ENCODE peak calls at places on chromosomes 5 and 9, in four cellular contexts. One of them, this sample, is unnamed.
A peak's percentile ranks its signal among the peaks of the same experiment; 100 is the strongest.

GRCh38 chr9:96612105-96612965 is 7.3 kb downstream of the CDC14B start:
- DNase-seq in astrocyte of the spinal cord: peak; percentile 87
- DNase-seq in AG04449: peak; percentile 73
- DNase-seq in BJ: peak; percentile 73
- DNase-seq in this sample: peak; percentile 62

GRCh38 chr5:72387985-72388384 is 67.8 kb downstream of the PTCD2 start:
- DNase-seq in astrocyte of the spinal cord: peak; percentile 85
- DNase-seq in AG04449: no peak
- DNase-seq in BJ: no peak
- DNase-seq in this sample: no peak

GRCh38 chr5:160021818-160022446 is 13.0 kb downstream of the TTC1 start:
- DNase-seq in astrocyte of the spinal cord: peak; percentile 77
- DNase-seq in AG04449: no peak
- DNase-seq in BJ: no peak
- DNase-seq in this sample: peak; percentile 42

GRCh38 chr9:135196474-135196873 is 109.0 kb downstream of the OLFM1 start:
- DNase-seq in astrocyte of the spinal cord: no peak
- DNase-seq in AG04449: no peak
- DNase-seq in BJ: no peak
- DNase-seq in this sample: no peak

GRCh38 chr5:119439140-119439625 is 13.1 kb upstream of the HSD17B4 start:
- DNase-seq in astrocyte of the spinal cord: no peak
- DNase-seq in AG04449: no peak
- DNase-seq in BJ: no peak
- DNase-seq in this sample: no peak

GRCh38 chr5:94102849-94103248 is 361.4 kb upstream of the POU5F2 start:
- DNase-seq in astrocyte of the spinal cord: no peak
- DNase-seq in AG04449: no peak
- DNase-seq in BJ: no peak
- DNase-seq in this sample: no peak

GRCh38 chr5:89869346-89869745 is 540.2 kb downstream of the CETN3 start:
- DNase-seq in astrocyte of the spinal cord: no peak
- DNase-seq in AG04449: no peak
- DNase-seq in BJ: no peak
- DNase-seq in this sample: no peak

GRCh38 chr9:123954921-123955320 is 25.0 kb upstream of the DENND1A start:
- DNase-seq in astrocyte of the spinal cord: no peak
- DNase-seq in AG04449: no peak
- DNase-seq in BJ: no peak
- DNase-seq in this sample: no peak

GRCh38 chr5:100746730-100747129 is 156.4 kb downstream of the ST8SIA4 start:
- DNase-seq in astrocyte of the spinal cord: no peak
- DNase-seq in AG04449: no peak
- DNase-seq in BJ: no peak
- DNase-seq in this sample: no peak

GRCh38 chr5:100424017-100424416 is 111.2 kb upstream of the FAM174A start:
- DNase-seq in astrocyte of the spinal cord: no peak
- DNase-seq in AG04449: no peak
- DNase-seq in BJ: no peak
- DNase-seq in this sample: no peak

GRCh38 chr9:107337676-107338590 is 54.9 kb downstream of the RAD23B start:
- DNase-seq in astrocyte of the spinal cord: no peak
- DNase-seq in AG04449: no peak
- DNase-seq in BJ: no peak
- DNase-seq in this sample: peak; percentile 20

GRCh38 chr9:113464672-113465271 is 1.2 kb downstream of the RGS3 start:
- DNase-seq in astrocyte of the spinal cord: no peak
- DNase-seq in AG04449: no peak
- DNase-seq in BJ: no peak
- DNase-seq in this sample: no peak

GRCh38 chr9:111271047-111271446 is 59.0 kb downstream of the OR2K2 start:
- DNase-seq in astrocyte of the spinal cord: no peak
- DNase-seq in AG04449: no peak
- DNase-seq in BJ: no peak
- DNase-seq in this sample: no peak

GRCh38 chr5:113489299-113489698 is 1.0 kb upstream of the MCC start:
- DNase-seq in astrocyte of the spinal cord: peak; percentile 98
- DNase-seq in AG04449: peak; percentile 95
- DNase-seq in BJ: peak; percentile 95
- DNase-seq in this sample: peak; percentile 90

GRCh38 chr9:75933982-75934381 is 43.5 kb downstream of the PCSK5 start:
- DNase-seq in astrocyte of the spinal cord: no peak
- DNase-seq in AG04449: no peak
- DNase-seq in BJ: no peak
- DNase-seq in this sample: no peak

GRCh38 chr5:55923177-55923872 is 71.4 kb downstream of the IL6ST start:
- DNase-seq in astrocyte of the spinal cord: no peak
- DNase-seq in AG04449: no peak
- DNase-seq in BJ: no peak
- DNase-seq in this sample: no peak

GRCh38 chr9:16653491-16654407 is 216.7 kb downstream of the BNC2 start:
- DNase-seq in astrocyte of the spinal cord: no peak
- DNase-seq in AG04449: no peak
- DNase-seq in BJ: no peak
- DNase-seq in this sample: no peak

GRCh38 chr5:95778713-95779426 is 43.7 kb downstream of the GLRX start:
- DNase-seq in astrocyte of the spinal cord: no peak
- DNase-seq in AG04449: no peak
- DNase-seq in BJ: no peak
- DNase-seq in this sample: no peak

GRCh38 chr5:74127377-74128338 is 501.7 kb downstream of the ARHGEF28 start:
- DNase-seq in astrocyte of the spinal cord: peak; percentile 25
- DNase-seq in AG04449: no peak
- DNase-seq in BJ: no peak
- DNase-seq in this sample: no peak

GRCh38 chr5:87121315-87122170 is 146.1 kb upstream of the RASA1 start:
- DNase-seq in astrocyte of the spinal cord: peak; percentile 94
- DNase-seq in AG04449: peak; percentile 53
- DNase-seq in BJ: peak; percentile 62
- DNase-seq in this sample: peak; percentile 51

GRCh38 chr9:96006961-96007360 is 131.5 kb downstream of the ERCC6L2 start:
- DNase-seq in astrocyte of the spinal cord: peak; percentile 48
- DNase-seq in AG04449: peak; percentile 7
- DNase-seq in BJ: no peak
- DNase-seq in this sample: no peak

GRCh38 chr5:60287174-60287771 is 393.7 kb upstream of the PDE4D start:
- DNase-seq in astrocyte of the spinal cord: peak; percentile 71
- DNase-seq in AG04449: no peak
- DNase-seq in BJ: no peak
- DNase-seq in this sample: peak; percentile 5

DNA sequence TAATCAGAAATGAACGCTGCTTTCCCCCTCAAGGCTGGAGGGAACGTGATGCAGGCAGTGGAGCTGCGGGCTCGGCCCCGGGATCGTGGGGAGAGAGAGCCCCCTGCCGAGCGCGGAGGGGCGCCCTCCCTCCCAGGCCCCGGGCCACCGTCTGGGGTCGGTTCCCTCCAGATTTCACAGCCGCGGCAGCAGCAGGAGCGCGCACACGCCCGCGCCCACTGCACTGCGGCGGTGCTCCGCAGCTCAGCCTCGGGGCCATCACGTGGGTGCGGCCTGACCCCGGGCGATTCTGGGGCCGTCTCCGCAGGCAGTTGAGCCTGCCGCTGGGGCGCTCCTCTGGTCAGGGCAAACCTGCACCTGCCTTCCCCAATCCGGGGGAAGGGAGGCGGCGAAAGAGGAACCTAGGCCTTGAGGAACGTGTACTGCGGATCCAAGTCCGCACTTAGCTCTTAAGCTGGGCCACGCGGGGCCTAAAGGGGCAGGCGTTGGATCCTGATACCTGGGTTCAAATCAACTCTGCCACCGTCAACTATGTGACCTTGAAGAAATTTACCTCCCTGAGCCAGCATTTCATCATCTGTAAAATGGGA is 9.4 kb upstream of the DELE1 start:
- DNase-seq in astrocyte of the spinal cord: no peak
- DNase-seq in AG04449: no peak
- DNase-seq in BJ: no peak
- DNase-seq in this sample: no peak
- TF ChIP-seq CTCF in astrocyte of the spinal cord: peak; percentile 14
- TF ChIP-seq CTCF in AG04449: peak; percentile 26
- TF ChIP-seq CTCF in BJ: peak; percentile 38
- TF ChIP-seq CTCF in this sample: peak; percentile 19

DNA sequence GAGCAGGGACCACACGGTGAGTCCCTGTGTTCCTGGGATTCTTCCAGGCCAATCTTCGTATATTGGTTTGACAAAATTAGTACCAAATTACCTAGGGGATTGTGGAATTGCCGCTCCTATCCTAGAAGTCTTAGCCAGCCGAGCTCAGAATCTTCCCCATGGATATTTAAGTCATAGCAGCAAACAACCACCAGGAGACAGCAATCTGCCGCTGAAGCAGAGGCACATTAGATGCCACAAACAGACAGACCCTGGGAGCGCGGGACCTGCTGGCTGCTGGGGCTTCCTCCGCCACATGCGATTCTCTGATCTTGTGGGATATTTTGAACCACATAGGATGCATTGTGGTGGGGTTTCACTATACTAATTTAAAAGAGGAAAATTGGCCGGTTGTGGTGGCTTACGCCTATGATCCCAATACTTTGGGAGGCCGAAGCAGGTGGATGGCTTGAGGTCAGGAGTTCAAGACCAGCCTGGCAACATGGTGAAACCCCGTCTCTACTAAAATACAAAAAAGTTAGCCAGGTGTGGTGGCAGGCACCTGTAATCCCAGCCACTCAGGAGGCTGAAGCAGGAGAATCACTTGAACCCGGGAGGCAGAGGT is 31.7 kb upstream of the ZBTB43 start:
- DNase-seq in astrocyte of the spinal cord: no peak
- DNase-seq in AG04449: no peak
- DNase-seq in BJ: no peak
- DNase-seq in this sample: no peak
- TF ChIP-seq CTCF in astrocyte of the spinal cord: peak; percentile 62
- TF ChIP-seq CTCF in AG04449: peak; percentile 47
- TF ChIP-seq CTCF in BJ: peak; percentile 57
- TF ChIP-seq CTCF in this sample: peak; percentile 41

GRCh38 chr5:67375606-67376005 is 179.0 kb upstream of the CD180 start:
- DNase-seq in astrocyte of the spinal cord: no peak
- DNase-seq in AG04449: no peak
- DNase-seq in BJ: no peak
- DNase-seq in this sample: no peak
- TF ChIP-seq CTCF in astrocyte of the spinal cord: no peak
- TF ChIP-seq CTCF in AG04449: no peak
- TF ChIP-seq CTCF in BJ: no peak
- TF ChIP-seq CTCF in this sample: no peak

GRCh38 chr5:135458921-135459331 is 6.8 kb upstream of the TIFAB start:
- DNase-seq in astrocyte of the spinal cord: peak; percentile 13
- DNase-seq in AG04449: no peak
- DNase-seq in BJ: no peak
- DNase-seq in this sample: no peak

GRCh38 chr5:135465391-135466122 is 13.4 kb upstream of the TIFAB start:
- DNase-seq in astrocyte of the spinal cord: no peak
- DNase-seq in AG04449: no peak
- DNase-seq in BJ: no peak
- DNase-seq in this sample: no peak

GRCh38 chr5:135460246-135461033 is 8.3 kb upstream of the TIFAB start:
- DNase-seq in astrocyte of the spinal cord: no peak
- DNase-seq in AG04449: no peak
- DNase-seq in BJ: no peak
- DNase-seq in this sample: no peak

GRCh38 chr5:135461752-135462151 is 9.6 kb upstream of the TIFAB start:
- DNase-seq in astrocyte of the spinal cord: no peak
- DNase-seq in AG04449: no peak
- DNase-seq in BJ: no peak
- DNase-seq in this sample: no peak

GRCh38 chr5:135462304-135462703 is 10.2 kb upstream of the TIFAB start:
- DNase-seq in astrocyte of the spinal cord: peak; percentile 37
- DNase-seq in AG04449: no peak
- DNase-seq in BJ: no peak
- DNase-seq in this sample: no peak
- TF ChIP-seq CTCF in astrocyte of the spinal cord: peak; percentile 53
- TF ChIP-seq CTCF in AG04449: peak; percentile 59
- TF ChIP-seq CTCF in BJ: peak; percentile 58
- TF ChIP-seq CTCF in this sample: peak; percentile 42

GRCh38 chr5:134525687-134526482 is 415 bp downstream of the JADE2 start:
- DNase-seq in astrocyte of the spinal cord: peak; percentile 86
- DNase-seq in AG04449: no peak
- DNase-seq in BJ: no peak
- DNase-seq in this sample: no peak

GRCh38 chr5:134524826-134525686 is at the start of gene JADE2:
- DNase-seq in astrocyte of the spinal cord: peak; percentile 74
- DNase-seq in AG04449: no peak
- DNase-seq in BJ: no peak
- DNase-seq in this sample: no peak

GRCh38 chr5:134526483-134527155 is 1.1 kb downstream of the JADE2 start:
- DNase-seq in astrocyte of the spinal cord: no peak
- DNase-seq in AG04449: no peak
- DNase-seq in BJ: no peak
- DNase-seq in this sample: no peak

GRCh38 chr5:134523543-134524136 is 1.8 kb upstream of the JADE2 start:
- DNase-seq in astrocyte of the spinal cord: no peak
- DNase-seq in AG04449: no peak
- DNase-seq in BJ: no peak
- DNase-seq in this sample: no peak

DNA sequence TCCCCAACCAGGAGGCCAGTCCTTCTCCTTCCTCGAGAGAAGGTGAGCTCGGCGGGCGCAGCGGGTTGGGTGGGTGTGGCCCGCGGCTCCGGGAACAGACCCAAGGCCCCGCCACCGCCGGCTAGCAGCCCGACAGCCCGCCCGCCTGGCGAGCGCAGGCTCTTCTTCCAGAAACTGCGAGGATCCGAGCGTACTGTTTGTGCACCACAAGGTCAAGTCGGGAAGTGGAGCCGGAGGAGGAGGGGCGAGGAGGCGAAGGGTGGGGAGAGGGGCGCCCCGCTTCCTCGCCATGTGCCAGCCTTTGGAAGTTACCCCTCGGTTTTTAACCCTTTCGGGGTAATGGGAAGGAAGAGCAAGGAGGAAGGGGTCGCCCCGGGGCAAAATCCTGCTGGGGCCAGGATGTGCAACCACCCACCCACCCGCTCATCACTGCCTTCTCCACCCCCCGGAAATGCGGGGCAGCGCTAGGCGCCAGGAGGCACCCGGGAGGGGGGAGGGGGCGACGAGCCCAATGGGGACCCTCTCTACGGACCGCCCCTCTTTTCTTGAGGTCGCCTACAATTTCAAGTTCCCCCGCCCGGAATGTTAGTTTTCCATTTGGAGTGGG is 1.1 kb upstream of the JADE2 start:
- DNase-seq in astrocyte of the spinal cord: peak; percentile 75
- DNase-seq in AG04449: no peak
- DNase-seq in BJ: no peak
- DNase-seq in this sample: no peak
- TF ChIP-seq CTCF in astrocyte of the spinal cord: no peak
- TF ChIP-seq CTCF in AG04449: no peak
- TF ChIP-seq CTCF in BJ: peak; percentile 18
- TF ChIP-seq CTCF in this sample: no peak

GRCh38 chr5:162824360-162824759 is 613.0 kb upstream of the CCNG1 start:
- DNase-seq in astrocyte of the spinal cord: no peak
- DNase-seq in AG04449: no peak
- DNase-seq in BJ: no peak
- DNase-seq in this sample: no peak
- TF ChIP-seq CTCF in astrocyte of the spinal cord: no peak
- TF ChIP-seq CTCF in AG04449: no peak
- TF ChIP-seq CTCF in BJ: no peak
- TF ChIP-seq CTCF in this sample: no peak

GRCh38 chr5:176817864-176818377 is 7.6 kb downstream of the UNC5A start:
- DNase-seq in astrocyte of the spinal cord: no peak
- DNase-seq in AG04449: no peak
- DNase-seq in BJ: no peak
- DNase-seq in this sample: no peak
- TF ChIP-seq CTCF in astrocyte of the spinal cord: peak; percentile 44
- TF ChIP-seq CTCF in AG04449: peak; percentile 41
- TF ChIP-seq CTCF in BJ: peak; percentile 48
- TF ChIP-seq CTCF in this sample: peak; percentile 26